ENCODE peak calls at places on chromosome 11, in four cellular contexts. One of them, this sample, is unnamed.

GRCh38 chr11:114340311-114341131 is 44.3 kb downstream of the NNMT start:
- DNase-seq in activated CD8-positive, alpha-beta memory T cell treated with anti-CD3 and anti-CD28 coated beads for 48 hours: no peak
- DNase-seq in psoas muscle: peak
- DNase-seq in cortex of kidney: no peak
- DNase-seq in this sample: peak

GRCh38 chr11:134019500-134019899 is 49.4 kb upstream of the JAM3 start:
- DNase-seq in psoas muscle: no peak
- DNase-seq in activated CD8-positive, alpha-beta memory T cell treated with anti-CD3 and anti-CD28 coated beads for 48 hours: no peak
- DNase-seq in cortex of kidney: no peak
- DNase-seq in this sample: no peak

GRCh38 chr11:26227311-26227710 is 104.6 kb upstream of the ANO3 start:
- DNase-seq in psoas muscle: no peak
- DNase-seq in activated CD8-positive, alpha-beta memory T cell treated with anti-CD3 and anti-CD28 coated beads for 48 hours: no peak
- DNase-seq in cortex of kidney: no peak
- DNase-seq in this sample: no peak

GRCh38 chr11:29781268-29781667 is 235.6 kb downstream of the KCNA4 start:
- DNase-seq in psoas muscle: no peak
- DNase-seq in activated CD8-positive, alpha-beta memory T cell treated with anti-CD3 and anti-CD28 coated beads for 48 hours: no peak
- DNase-seq in cortex of kidney: no peak
- DNase-seq in this sample: no peak

GRCh38 chr11:114121138-114121537 is 61.6 kb downstream of the ZBTB16 start:
- DNase-seq in psoas muscle: no peak
- DNase-seq in activated CD8-positive, alpha-beta memory T cell treated with anti-CD3 and anti-CD28 coated beads for 48 hours: no peak
- DNase-seq in cortex of kidney: no peak
- DNase-seq in this sample: peak

GRCh38 chr11:119722281-119722794 is 6.7 kb downstream of the NECTIN1 start:
- DNase-seq in psoas muscle: no peak
- DNase-seq in cortex of kidney: no peak
- DNase-seq in activated CD8-positive, alpha-beta memory T cell treated with anti-CD3 and anti-CD28 coated beads for 48 hours: no peak
- DNase-seq in this sample: no peak

GRCh38 chr11:128261011-128261421 is 326.3 kb downstream of the ETS1 start:
- DNase-seq in cortex of kidney: no peak
- DNase-seq in psoas muscle: no peak
- DNase-seq in activated CD8-positive, alpha-beta memory T cell treated with anti-CD3 and anti-CD28 coated beads for 48 hours: no peak
- DNase-seq in this sample: no peak

GRCh38 chr11:59708537-59708936 is 5.1 kb downstream of the OR10V1 start:
- DNase-seq in activated CD8-positive, alpha-beta memory T cell treated with anti-CD3 and anti-CD28 coated beads for 48 hours: no peak
- DNase-seq in cortex of kidney: no peak
- DNase-seq in psoas muscle: no peak
- DNase-seq in this sample: no peak

GRCh38 chr11:120230433-120231071 is 9.4 kb upstream of the POU2F3 start:
- DNase-seq in cortex of kidney: no peak
- DNase-seq in activated CD8-positive, alpha-beta memory T cell treated with anti-CD3 and anti-CD28 coated beads for 48 hours: no peak
- DNase-seq in psoas muscle: no peak
- DNase-seq in this sample: no peak

GRCh38 chr11:488579-488978 is 18.5 kb downstream of the RNH1 start:
- DNase-seq in cortex of kidney: no peak
- DNase-seq in psoas muscle: peak
- DNase-seq in activated CD8-positive, alpha-beta memory T cell treated with anti-CD3 and anti-CD28 coated beads for 48 hours: no peak
- DNase-seq in this sample: no peak

GRCh38 chr11:60305906-60306619 is 21.0 kb upstream of the MS4A6E start:
- DNase-seq in psoas muscle: no peak
- DNase-seq in activated CD8-positive, alpha-beta memory T cell treated with anti-CD3 and anti-CD28 coated beads for 48 hours: no peak
- DNase-seq in cortex of kidney: no peak
- DNase-seq in this sample: no peak

GRCh38 chr11:109604506-109604905 is 182.5 kb downstream of the C11orf87 start:
- DNase-seq in cortex of kidney: no peak
- DNase-seq in psoas muscle: no peak
- DNase-seq in activated CD8-positive, alpha-beta memory T cell treated with anti-CD3 and anti-CD28 coated beads for 48 hours: no peak
- DNase-seq in this sample: no peak